ENCODE peak calls at places on chromosomes 4 and X, in five cellular contexts. I is NCI-H774, B is lower lobe of right lung, C is stromal cell of bone marrow, S is CMK. Y is an unnamed sample.
A peak's percentile ranks its signal among the peaks of the same experiment; 100 is the strongest.

GRCh38 chr4:151486166-151486565 is 77.2 kb downstream of the FHIP1A start:
- DNase-seq in C (peak; percentile 45), I (no peak), S (no peak), B (no peak), Y (no peak)

GRCh38 chrX:24131476-24131875 is 18.1 kb upstream of the ZFX start:
- DNase-seq in B (no peak), I (no peak), C (no peak), S (no peak), Y (no peak)

GRCh38 chr4:41359069-41359769 is 102.5 kb downstream of the UCHL1 start:
- DNase-seq in I (peak; percentile 70), S (no peak), B (peak; percentile 67), C (no peak), Y (no peak)

GRCh38 chrX:119605398-119605738 is 856 bp downstream of the NKRF start:
- DNase-seq in B (no peak), I (no peak), C (no peak), S (no peak), Y (peak; percentile 47)

GRCh38 chrX:132071260-132071659 is 48.2 kb downstream of the STK26 start:
- DNase-seq in I (no peak), C (no peak), S (no peak), B (no peak), Y (no peak)

GRCh38 chr4:94642561-94642866 is 115.2 kb upstream of the BMPR1B start:
- DNase-seq in I (no peak), C (no peak), S (no peak), B (no peak), Y (no peak)

GRCh38 chr4:70601422-70602039 is 9.5 kb downstream of the AMBN start:
- DNase-seq in S (peak; percentile 15), C (peak; percentile 46), B (no peak), I (peak; percentile 72), Y (peak; percentile 51)

GRCh38 chr4:137393043-137393442 is 139.3 kb downstream of the PCDH18 start:
- DNase-seq in C (peak; percentile 61), S (no peak), I (peak; percentile 33), B (no peak), Y (no peak)

GRCh38 chr4:55138367-55138766 is 13.0 kb upstream of the KDR start:
- DNase-seq in S (no peak), C (no peak), B (no peak), I (no peak), Y (no peak)

GRCh38 chr4:172850838-172851237 is 317.8 kb upstream of the GALNT7 start:
- DNase-seq in B (no peak), S (no peak), C (peak; percentile 88), I (no peak), Y (no peak)

GRCh38 chr4:186699298-186699697 is 24.4 kb downstream of the FAT1 start:
- DNase-seq in C (no peak), I (no peak), S (no peak), B (no peak), Y (no peak)

GRCh38 chrX:154317391-154318000 is 21.9 kb downstream of the TKTL1 start:
- DNase-seq in B (no peak), S (no peak), I (no peak), C (no peak), Y (no peak)

GRCh38 chr4:113769744-113770143 is 8.2 kb upstream of the CAMK2D start:
- DNase-seq in C (no peak), B (no peak), S (no peak), I (no peak), Y (no peak)

GRCh38 chr4:59945716-59946115 is 1254.4 kb upstream of the ADGRL3 start:
- DNase-seq in C (no peak), I (no peak), S (no peak), B (no peak), Y (no peak)

GRCh38 chr4:24794916-24795665 is at the start of gene SOD3:
- DNase-seq in B (peak; percentile 85), I (peak; percentile 58), S (no peak), C (peak; percentile 80), Y (peak; percentile 78)

GRCh38 chrX:12339921-12340320 is 201.6 kb downstream of the FRMPD4 start:
- DNase-seq in C (no peak), B (no peak), S (no peak), I (no peak), Y (no peak)

GRCh38 chr4:176031927-176032326 is 33.7 kb upstream of the WDR17 start:
- DNase-seq in C (no peak), S (no peak), I (no peak), B (no peak), Y (no peak)

Y was measured in mucosa of descending colon.